ENCODE peak calls at places on chromosomes 1 and 21, in five cellular contexts. Q is A549, L is HFF-Myc, R is cardiac fibroblast, S is AG04450. I is an unnamed sample.

GRCh38 chr1:18949689-18950414 is 6.6 kb downstream of the IFFO2 start:
- DNase-seq in L (no peak), S (no peak), R (peak; percentile 65), Q (peak; percentile 51), I (peak; percentile 86)

GRCh38 chr1:8516793-8517556 is 199.1 kb downstream of the SLC45A1 start:
- DNase-seq in S (no peak), Q (no peak), R (peak; percentile 41), L (peak; percentile 50), I (no peak)

GRCh38 chr1:25117233-25117823 is 115.0 kb downstream of the SYF2 start:
- DNase-seq in L (no peak), S (no peak), R (no peak), Q (peak; percentile 21), I (no peak)

GRCh38 chr1:3886691-3887090 is 13.4 kb downstream of the C1orf174 start:
- DNase-seq in Q (no peak), L (no peak), R (no peak), S (no peak), I (no peak)

GRCh38 chr1:64183380-64183984 is 19.9 kb upstream of the UBE2U start:
- DNase-seq in Q (no peak), S (no peak), R (peak; percentile 47), L (no peak), I (no peak)

GRCh38 chr1:28642847-28643635 is at the start of gene TAF12:
- DNase-seq in L (peak; percentile 87), S (peak; percentile 86), R (peak; percentile 97), Q (peak; percentile 94), I (peak; percentile 94)

GRCh38 chr1:209875510-209875909 is 47.7 kb downstream of the UTP25 start:
- DNase-seq in S (no peak), L (no peak), Q (peak; percentile 52), R (peak; percentile 75), I (no peak)

GRCh38 chr1:16383917-16384316 is 16.9 kb downstream of the SZRD1 start:
- DNase-seq in S (no peak), L (no peak), Q (no peak), R (no peak), I (no peak)

GRCh38 chr1:110085666-110086065 is 15.2 kb upstream of the ALX3 start:
- DNase-seq in R (no peak), S (no peak), Q (no peak), L (no peak), I (no peak)

GRCh38 chr1:53061859-53062714 is at the start of gene PODN:
- DNase-seq in L (no peak), Q (no peak), S (no peak), R (peak; percentile 58), I (no peak)

GRCh38 chr1:198890531-198890930 is 251.7 kb downstream of the PTPRC start:
- DNase-seq in S (peak; percentile 15), R (peak; percentile 32), L (no peak), Q (peak; percentile 24), I (no peak)

GRCh38 chr1:38207275-38207674 is 160.7 kb upstream of the POU3F1 start:
- DNase-seq in S (no peak), R (no peak), L (no peak), Q (no peak), I (no peak)

GRCh38 chr1:51732701-51733425 is 116.0 kb downstream of the OSBPL9 start:
- DNase-seq in L (no peak), R (no peak), S (no peak), Q (no peak), I (no peak)

GRCh38 chr1:204829133-204829532 is 41.5 kb upstream of the NFASC start:
- DNase-seq in L (no peak), R (no peak), Q (no peak), S (no peak), I (no peak)

GRCh38 chr1:183267646-183268431 is 81.8 kb downstream of the LAMC2 start:
- DNase-seq in Q (peak; percentile 13), S (peak; percentile 84), L (peak; percentile 66), R (peak; percentile 97), I (no peak)

GRCh38 chr1:94401206-94401605 is 17.0 kb upstream of the ABCD3 start:
- DNase-seq in Q (no peak), L (no peak), R (no peak), S (no peak), I (no peak)

GRCh38 chr1:5996641-5997270 is 4.5 kb upstream of the NPHP4 start:
- DNase-seq in Q (no peak), S (no peak), R (no peak), L (no peak), I (no peak)

GRCh38 chr1:212713465-212714136 is 14.0 kb upstream of the BATF3 start:
- DNase-seq in Q (no peak), L (no peak), S (no peak), R (no peak), I (no peak)

GRCh38 chr1:167492509-167492910 is 25.8 kb downstream of the CD247 start:
- DNase-seq in R (no peak), Q (no peak), S (no peak), L (no peak), I (no peak)
- H3K4me3 ChIP-seq in R (no peak overlapping the region), Q (no peak overlapping the region), S (no peak overlapping the region), L (no peak overlapping the region), I (no peak overlapping the region)

GRCh38 chr1:35539824-35540261 is 17.4 kb downstream of the KIAA0319L start:
- DNase-seq in S (peak; percentile 33), Q (no peak), L (no peak), R (peak; percentile 49), I (no peak)
- H3K4me3 ChIP-seq in S (no peak overlapping the region), Q (no peak overlapping the region), L (no peak overlapping the region), R (no peak overlapping the region), I (peak overlapping the region; percentile 33)

DNA sequence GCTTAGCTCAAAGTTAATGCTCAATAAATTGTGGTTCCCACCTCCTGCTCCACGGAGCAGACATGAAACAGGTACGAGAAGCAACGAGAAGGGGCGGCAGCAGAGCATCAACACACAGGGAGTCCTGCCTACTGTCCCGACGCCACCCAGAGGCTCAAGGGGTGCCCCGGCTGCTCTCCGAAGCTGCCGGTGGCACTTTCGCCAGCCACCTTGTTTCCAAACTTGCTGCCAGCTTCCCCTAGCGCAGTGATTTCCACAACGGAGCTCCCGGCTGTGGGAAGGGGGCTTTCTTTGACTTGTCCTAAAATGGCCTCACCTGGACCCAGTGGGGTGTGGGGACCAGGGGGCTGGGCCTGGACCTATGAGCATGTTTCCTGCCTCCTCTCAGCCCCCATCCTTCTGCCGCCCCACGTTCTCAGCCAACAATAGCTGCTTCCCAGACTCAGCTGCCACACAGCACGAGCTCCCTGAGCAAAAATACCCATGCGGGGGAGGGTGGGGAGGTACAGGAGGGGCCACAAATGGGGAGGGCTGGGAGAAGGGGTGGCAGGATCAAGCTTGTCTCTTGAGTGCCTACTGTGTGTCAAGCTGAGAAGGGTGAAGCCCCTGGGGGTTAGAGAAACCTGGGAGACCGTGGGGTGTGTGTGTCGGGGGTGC is 35.6 kb upstream of the ECE1 start:
- DNase-seq in R (no peak), S (no peak), Q (no peak), L (no peak), I (no peak)
- H3K4me3 ChIP-seq in R (no peak overlapping the region), S (no peak overlapping the region), Q (no peak overlapping the region), L (no peak overlapping the region), I (peak overlapping the region; percentile 54)

DNA sequence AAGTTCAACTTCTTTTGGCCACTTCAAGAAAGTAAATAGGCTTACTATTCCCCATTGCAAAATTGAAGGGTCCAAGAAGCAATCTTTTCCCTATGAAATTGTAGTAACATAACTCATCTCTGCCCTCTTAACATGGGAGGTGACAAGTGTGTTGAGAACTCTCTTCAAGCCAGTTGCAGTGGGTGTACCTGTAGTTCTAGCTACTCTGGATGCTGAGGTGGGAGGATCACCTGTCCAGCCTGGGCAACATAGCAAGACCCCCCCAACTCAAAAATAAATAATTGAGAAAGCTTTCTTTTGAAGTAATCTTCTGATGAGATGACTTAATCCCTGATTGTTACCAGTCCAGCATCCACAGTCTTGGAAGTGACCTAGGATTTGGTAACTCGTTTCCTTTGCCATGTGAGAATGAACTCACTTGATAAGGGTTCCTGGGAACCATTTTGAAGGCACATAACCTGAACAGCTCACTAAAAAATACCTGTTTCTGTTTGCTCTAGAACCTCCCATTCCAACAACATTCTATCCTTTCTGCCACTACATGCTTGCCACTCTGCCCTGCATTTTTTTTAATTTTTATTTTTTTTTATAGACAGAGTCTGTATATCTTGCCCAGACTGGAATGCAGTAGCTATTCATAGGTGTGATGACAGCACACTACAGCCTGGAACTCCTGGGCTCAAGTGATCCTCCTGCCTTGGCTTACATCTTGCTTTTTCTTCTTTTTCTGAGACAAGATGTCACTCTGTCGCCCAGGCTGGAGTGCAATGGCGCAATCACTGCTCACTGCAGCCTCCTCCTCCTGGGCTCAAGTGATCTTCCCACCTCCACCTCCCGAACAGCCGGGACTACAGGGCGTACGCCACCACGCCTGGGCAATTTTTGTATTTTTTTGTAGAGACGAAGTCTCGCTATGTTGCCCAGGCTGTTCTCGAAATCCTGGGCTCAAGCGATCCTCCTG is 1.4 kb upstream of the IPO9 start:
- DNase-seq in R (peak; percentile 24), Q (no peak), L (no peak), S (no peak), I (no peak)
- H3K4me3 ChIP-seq in R (no peak overlapping the region), Q (no peak overlapping the region), L (no peak overlapping the region), S (no peak overlapping the region), I (no peak overlapping the region)

DNA sequence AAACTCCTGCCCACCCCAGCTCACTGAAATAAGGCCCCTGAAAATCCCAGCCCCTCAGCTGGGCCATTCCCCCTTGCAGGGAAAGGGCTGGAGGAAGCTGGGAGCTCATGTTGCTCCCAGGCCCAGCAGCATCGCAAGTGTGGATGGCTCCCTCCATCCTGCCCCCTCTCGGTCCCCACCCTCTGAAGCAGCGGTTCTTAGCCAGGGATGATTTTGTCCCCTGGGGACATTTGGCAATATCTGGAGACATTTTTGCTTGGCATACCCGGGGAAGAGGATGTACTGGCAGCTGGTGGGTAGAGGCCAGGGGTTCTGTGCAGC is 56.8 kb downstream of the PSMG1 start:
- DNase-seq in Q (no peak), S (no peak), R (no peak), L (no peak), I (no peak)
- H3K4me3 ChIP-seq in Q (no peak overlapping the region), S (no peak overlapping the region), R (no peak overlapping the region), L (no peak overlapping the region), I (no peak overlapping the region)

GRCh38 chr21:16534408-16535099 is 804.8 kb downstream of the USP25 start:
- DNase-seq in S (no peak), Q (peak; percentile 70), R (peak; percentile 97), L (peak; percentile 39), I (peak; percentile 87)
- H3K4me3 ChIP-seq in S (peak overlapping the region; percentile 47), Q (peak overlapping the region; percentile 59), R (peak overlapping the region; percentile 49), L (peak overlapping the region; percentile 30), I (peak overlapping the region; percentile 61)

DNA sequence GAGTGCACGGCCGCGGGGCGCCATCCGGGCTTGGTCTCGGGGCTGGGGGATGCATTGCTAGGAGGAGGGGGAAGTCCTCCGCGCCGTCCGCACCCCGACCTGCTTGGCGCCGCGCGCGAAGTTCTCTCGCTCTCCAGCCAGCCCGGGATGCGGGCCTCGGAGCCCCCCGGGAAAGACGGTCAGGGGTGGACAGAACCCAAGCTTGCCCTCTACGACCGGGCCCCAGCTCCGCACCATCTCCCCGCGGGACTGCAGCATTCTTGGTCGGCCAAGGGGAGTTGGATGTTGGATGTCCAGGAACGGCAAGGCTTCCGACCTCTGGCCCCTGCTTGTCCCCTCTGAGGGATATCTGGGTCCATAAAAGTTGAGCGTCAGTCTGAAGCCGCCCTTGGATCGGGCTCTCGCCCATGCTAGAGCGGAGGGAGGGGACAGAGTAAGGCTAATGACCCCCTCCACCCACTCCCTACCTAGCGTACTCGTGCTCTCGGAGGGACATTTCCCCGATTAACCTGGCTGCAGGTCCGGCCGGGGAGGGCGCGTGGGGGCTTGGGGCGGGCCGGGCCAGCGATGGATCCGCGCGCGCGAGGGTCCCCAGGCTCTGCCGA is 522 bp downstream of the DISP3 start:
- DNase-seq in S (no peak), R (no peak), L (no peak), Q (no peak), I (no peak)
- H3K4me3 ChIP-seq in S (peak overlapping the region; percentile 56), R (peak overlapping the region; percentile 54), L (peak overlapping the region; percentile 44), Q (peak overlapping the region; percentile 74), I (peak overlapping the region; percentile 64)

I was measured in coronary artery.